ENCODE peak calls at places on chromosomes 11 and 22, in six cellular contexts. One of them, this sample, is unnamed.

GRCh38 chr11:36312593-36312990 is 16.5 kb downstream of the PRR5L start:
- DNase-seq in K562: no peak
- DNase-seq in ovary: peak; percentile 38
- DNase-seq in effector memory CD4-positive, alpha-beta T cell: no peak
- DNase-seq in A549: no peak
- DNase-seq in right lobe of liver: no peak
- DNase-seq in this sample: no peak

GRCh38 chr11:111960916-111961315 is 23.8 kb downstream of the DIXDC1 start:
- DNase-seq in K562: no peak
- DNase-seq in ovary: no peak
- DNase-seq in effector memory CD4-positive, alpha-beta T cell: no peak
- DNase-seq in A549: no peak
- DNase-seq in right lobe of liver: peak; percentile 45
- DNase-seq in this sample: no peak

GRCh38 chr22:39449708-39450107 is 7.1 kb upstream of the MGAT3 start:
- DNase-seq in K562: no peak
- DNase-seq in ovary: no peak
- DNase-seq in effector memory CD4-positive, alpha-beta T cell: no peak
- DNase-seq in A549: no peak
- DNase-seq in right lobe of liver: no peak
- DNase-seq in this sample: no peak

GRCh38 chr22:17258015-17258827 is 39.0 kb upstream of the ADA2 start:
- DNase-seq in K562: peak; percentile 35
- DNase-seq in ovary: peak; percentile 36
- DNase-seq in effector memory CD4-positive, alpha-beta T cell: no peak
- DNase-seq in A549: no peak
- DNase-seq in right lobe of liver: peak; percentile 57
- DNase-seq in this sample: peak; percentile 35

GRCh38 chr11:34358258-34358665 is 452 bp upstream of the ABTB2 start:
- DNase-seq in K562: peak; percentile 70
- DNase-seq in ovary: peak; percentile 73
- DNase-seq in effector memory CD4-positive, alpha-beta T cell: no peak
- DNase-seq in A549: peak; percentile 71
- DNase-seq in right lobe of liver: peak; percentile 80
- DNase-seq in this sample: peak; percentile 69

GRCh38 chr11:28760676-28761390 is 652.6 kb downstream of the METTL15 start:
- DNase-seq in K562: no peak
- DNase-seq in ovary: no peak
- DNase-seq in effector memory CD4-positive, alpha-beta T cell: no peak
- DNase-seq in A549: no peak
- DNase-seq in right lobe of liver: no peak
- DNase-seq in this sample: no peak

GRCh38 chr22:42907404-42908081 is 50.5 kb upstream of the ARFGAP3 start:
- DNase-seq in K562: no peak
- DNase-seq in ovary: no peak
- DNase-seq in effector memory CD4-positive, alpha-beta T cell: no peak
- DNase-seq in A549: no peak
- DNase-seq in right lobe of liver: no peak
- DNase-seq in this sample: peak; percentile 33

GRCh38 chr11:110089617-110090282 is 3.4 kb upstream of the ZC3H12C start:
- DNase-seq in K562: no peak
- DNase-seq in ovary: no peak
- DNase-seq in effector memory CD4-positive, alpha-beta T cell: no peak
- DNase-seq in A549: no peak
- DNase-seq in right lobe of liver: no peak
- DNase-seq in this sample: no peak

GRCh38 chr22:32333141-32333768 is 24.4 kb upstream of the RFPL3 start:
- DNase-seq in K562: no peak
- DNase-seq in ovary: no peak
- DNase-seq in effector memory CD4-positive, alpha-beta T cell: no peak
- DNase-seq in A549: no peak
- DNase-seq in right lobe of liver: no peak
- DNase-seq in this sample: no peak

GRCh38 chr11:69142894-69143293 is 12.8 kb upstream of the SMIM38 start:
- DNase-seq in K562: peak; percentile 83
- DNase-seq in ovary: no peak
- DNase-seq in effector memory CD4-positive, alpha-beta T cell: no peak
- DNase-seq in A549: no peak
- DNase-seq in right lobe of liver: no peak
- DNase-seq in this sample: no peak
- H3K9me3 ChIP-seq in K562: no peaks in the 10 kb centered on the region
- H3K9me3 ChIP-seq in ovary: no peaks in the 10 kb centered on the region
- H3K9me3 ChIP-seq in effector memory CD4-positive, alpha-beta T cell: no peaks in the 10 kb centered on the region
- H3K9me3 ChIP-seq in A549: peaks cover 39% of the 10 kb centered on the region
- H3K9me3 ChIP-seq in right lobe of liver: no peaks in the 10 kb centered on the region
- H3K9me3 ChIP-seq in this sample: no peaks in the 10 kb centered on the region

DNA sequence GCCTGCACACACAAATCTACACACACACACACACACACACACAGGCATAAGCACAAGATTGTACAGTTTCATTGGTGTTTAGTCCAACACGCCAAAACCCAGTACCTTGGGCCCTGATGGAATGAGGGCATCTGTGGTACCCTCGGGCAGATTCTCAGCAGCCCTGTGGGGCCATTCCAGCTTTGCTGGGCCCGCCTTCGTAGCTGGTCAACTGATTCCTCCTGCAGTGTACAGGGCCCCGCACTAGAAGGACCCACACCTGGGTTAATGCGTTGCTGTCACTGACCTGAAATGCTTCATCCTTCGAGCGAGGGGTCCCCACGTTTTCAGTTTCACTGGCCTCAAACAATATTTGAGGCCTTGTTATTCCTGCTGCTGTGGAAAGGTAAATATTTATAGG is 731.2 kb downstream of the BRD1 start:
- DNase-seq in K562: no peak
- DNase-seq in ovary: no peak
- DNase-seq in effector memory CD4-positive, alpha-beta T cell: no peak
- DNase-seq in A549: no peak
- DNase-seq in right lobe of liver: no peak
- DNase-seq in this sample: no peak
- H3K9me3 ChIP-seq in K562: no peaks in the 10 kb centered on the region
- H3K9me3 ChIP-seq in ovary: no peaks in the 10 kb centered on the region
- H3K9me3 ChIP-seq in effector memory CD4-positive, alpha-beta T cell: no peaks in the 10 kb centered on the region
- H3K9me3 ChIP-seq in A549: no peaks in the 10 kb centered on the region
- H3K9me3 ChIP-seq in right lobe of liver: no peaks in the 10 kb centered on the region
- H3K9me3 ChIP-seq in this sample: no peaks in the 10 kb centered on the region

GRCh38 chr22:48182896-48183805 is 1420.7 kb downstream of the TBC1D22A start:
- DNase-seq in K562: no peak
- DNase-seq in ovary: no peak
- DNase-seq in effector memory CD4-positive, alpha-beta T cell: no peak
- DNase-seq in A549: no peak
- DNase-seq in right lobe of liver: no peak
- DNase-seq in this sample: no peak
- H3K9me3 ChIP-seq in K562: no peaks in the 10 kb centered on the region
- H3K9me3 ChIP-seq in ovary: no peaks in the 10 kb centered on the region
- H3K9me3 ChIP-seq in effector memory CD4-positive, alpha-beta T cell: no peaks in the 10 kb centered on the region
- H3K9me3 ChIP-seq in A549: no peaks in the 10 kb centered on the region
- H3K9me3 ChIP-seq in right lobe of liver: no peaks in the 10 kb centered on the region
- H3K9me3 ChIP-seq in this sample: no peaks in the 10 kb centered on the region

GRCh38 chr22:49645791-49646550 is 181.7 kb downstream of the BRD1 start:
- DNase-seq in K562: no peak
- DNase-seq in ovary: no peak
- DNase-seq in effector memory CD4-positive, alpha-beta T cell: no peak
- DNase-seq in A549: no peak
- DNase-seq in right lobe of liver: peak; percentile 4
- DNase-seq in this sample: no peak
- H3K9me3 ChIP-seq in K562: no peaks in the 10 kb centered on the region
- H3K9me3 ChIP-seq in ovary: no peaks in the 10 kb centered on the region
- H3K9me3 ChIP-seq in effector memory CD4-positive, alpha-beta T cell: no peaks in the 10 kb centered on the region
- H3K9me3 ChIP-seq in A549: no peaks in the 10 kb centered on the region
- H3K9me3 ChIP-seq in right lobe of liver: no peaks in the 10 kb centered on the region
- H3K9me3 ChIP-seq in this sample: no peaks in the 10 kb centered on the region

GRCh38 chr11:134433806-134434205 is 21.8 kb upstream of the B3GAT1 start:
- DNase-seq in K562: no peak
- DNase-seq in ovary: no peak
- DNase-seq in effector memory CD4-positive, alpha-beta T cell: no peak
- DNase-seq in A549: no peak
- DNase-seq in right lobe of liver: no peak
- DNase-seq in this sample: no peak
- H3K9me3 ChIP-seq in K562: no peaks in the 10 kb centered on the region
- H3K9me3 ChIP-seq in ovary: no peaks in the 10 kb centered on the region
- H3K9me3 ChIP-seq in effector memory CD4-positive, alpha-beta T cell: no peaks in the 10 kb centered on the region
- H3K9me3 ChIP-seq in A549: no peaks in the 10 kb centered on the region
- H3K9me3 ChIP-seq in right lobe of liver: no peaks in the 10 kb centered on the region
- H3K9me3 ChIP-seq in this sample: no peaks in the 10 kb centered on the region

This sample was measured in cardiac muscle cell.